ENCODE peak calls at places on chromosomes 4 and X, in ten cellular contexts. One of them, this sample, is unnamed.

GRCh38 chrX:110003167-110004156 is 548 bp downstream of the TMEM164 start:
- DNase-seq in AG04450: no peak
- DNase-seq in cardiac muscle cell: no peak
- DNase-seq in GM12865: peak
- DNase-seq in breast epithelium: no peak
- DNase-seq in lower lobe of right lung: peak
- DNase-seq in tibial nerve: no peak
- DNase-seq in CD8-positive, alpha-beta T cell: peak
- DNase-seq in choroid plexus epithelial cell: no peak
- DNase-seq in HepG2: no peak
- DNase-seq in this sample: peak

GRCh38 chr4:188611143-188611542 is 471.9 kb downstream of the TRIML1 start:
- DNase-seq in AG04450: no peak
- DNase-seq in tibial nerve: no peak
- DNase-seq in choroid plexus epithelial cell: no peak
- DNase-seq in CD8-positive, alpha-beta T cell: no peak
- DNase-seq in GM12865: no peak
- DNase-seq in breast epithelium: no peak
- DNase-seq in lower lobe of right lung: no peak
- DNase-seq in cardiac muscle cell: no peak
- DNase-seq in HepG2: no peak
- DNase-seq in this sample: no peak

GRCh38 chrX:82412851-82413250 is 1095.2 kb upstream of the POU3F4 start:
- DNase-seq in AG04450: no peak
- DNase-seq in breast epithelium: no peak
- DNase-seq in tibial nerve: no peak
- DNase-seq in cardiac muscle cell: no peak
- DNase-seq in GM12865: no peak
- DNase-seq in lower lobe of right lung: no peak
- DNase-seq in CD8-positive, alpha-beta T cell: no peak
- DNase-seq in HepG2: no peak
- DNase-seq in choroid plexus epithelial cell: no peak
- DNase-seq in this sample: no peak

GRCh38 chr4:24089831-24090531 is 200.1 kb upstream of the PPARGC1A start:
- DNase-seq in breast epithelium: no peak
- DNase-seq in HepG2: no peak
- DNase-seq in cardiac muscle cell: no peak
- DNase-seq in tibial nerve: no peak
- DNase-seq in lower lobe of right lung: no peak
- DNase-seq in CD8-positive, alpha-beta T cell: no peak
- DNase-seq in GM12865: no peak
- DNase-seq in AG04450: peak
- DNase-seq in choroid plexus epithelial cell: peak
- DNase-seq in this sample: no peak

GRCh38 chr4:8181844-8182243 is 17.2 kb upstream of the SH3TC1 start:
- DNase-seq in lower lobe of right lung: peak
- DNase-seq in choroid plexus epithelial cell: no peak
- DNase-seq in GM12865: no peak
- DNase-seq in cardiac muscle cell: peak
- DNase-seq in breast epithelium: no peak
- DNase-seq in AG04450: no peak
- DNase-seq in tibial nerve: no peak
- DNase-seq in HepG2: no peak
- DNase-seq in CD8-positive, alpha-beta T cell: no peak
- DNase-seq in this sample: no peak

GRCh38 chr4:152357206-152357605 is 178.7 kb downstream of the FBXW7 start:
- DNase-seq in lower lobe of right lung: peak
- DNase-seq in tibial nerve: no peak
- DNase-seq in CD8-positive, alpha-beta T cell: no peak
- DNase-seq in AG04450: no peak
- DNase-seq in breast epithelium: no peak
- DNase-seq in HepG2: no peak
- DNase-seq in choroid plexus epithelial cell: peak
- DNase-seq in cardiac muscle cell: no peak
- DNase-seq in GM12865: no peak
- DNase-seq in this sample: no peak

GRCh38 chrX:80765226-80765625 is 44.5 kb downstream of the BRWD3 start:
- DNase-seq in GM12865: no peak
- DNase-seq in cardiac muscle cell: no peak
- DNase-seq in AG04450: peak
- DNase-seq in breast epithelium: no peak
- DNase-seq in tibial nerve: no peak
- DNase-seq in lower lobe of right lung: no peak
- DNase-seq in HepG2: peak
- DNase-seq in choroid plexus epithelial cell: peak
- DNase-seq in CD8-positive, alpha-beta T cell: no peak
- DNase-seq in this sample: peak

GRCh38 chrX:41457618-41458192 is 10.6 kb downstream of the NYX start:
- DNase-seq in cardiac muscle cell: no peak
- DNase-seq in AG04450: no peak
- DNase-seq in tibial nerve: no peak
- DNase-seq in lower lobe of right lung: no peak
- DNase-seq in breast epithelium: no peak
- DNase-seq in choroid plexus epithelial cell: no peak
- DNase-seq in HepG2: no peak
- DNase-seq in CD8-positive, alpha-beta T cell: no peak
- DNase-seq in GM12865: no peak
- DNase-seq in this sample: no peak

GRCh38 chrX:39736219-39737211 is 361.2 kb downstream of the BCOR start:
- DNase-seq in HepG2: no peak
- DNase-seq in CD8-positive, alpha-beta T cell: no peak
- DNase-seq in choroid plexus epithelial cell: peak
- DNase-seq in cardiac muscle cell: no peak
- DNase-seq in tibial nerve: peak
- DNase-seq in GM12865: peak
- DNase-seq in AG04450: no peak
- DNase-seq in lower lobe of right lung: peak
- DNase-seq in breast epithelium: peak
- DNase-seq in this sample: peak

GRCh38 chr4:67713531-67714247 is 12.7 kb upstream of the UBA6 start:
- DNase-seq in GM12865: no peak
- DNase-seq in CD8-positive, alpha-beta T cell: no peak
- DNase-seq in choroid plexus epithelial cell: peak
- DNase-seq in lower lobe of right lung: no peak
- DNase-seq in AG04450: no peak
- DNase-seq in HepG2: no peak
- DNase-seq in breast epithelium: no peak
- DNase-seq in cardiac muscle cell: no peak
- DNase-seq in tibial nerve: no peak
- DNase-seq in this sample: peak

GRCh38 chr4:114423582-114423981 is 175.0 kb upstream of the UGT8 start:
- DNase-seq in lower lobe of right lung: no peak
- DNase-seq in cardiac muscle cell: no peak
- DNase-seq in choroid plexus epithelial cell: no peak
- DNase-seq in AG04450: no peak
- DNase-seq in GM12865: peak
- DNase-seq in tibial nerve: no peak
- DNase-seq in CD8-positive, alpha-beta T cell: no peak
- DNase-seq in breast epithelium: no peak
- DNase-seq in HepG2: no peak
- DNase-seq in this sample: no peak

GRCh38 chrX:35150642-35151239 is 208.1 kb downstream of the FAM47B start:
- DNase-seq in lower lobe of right lung: no peak
- DNase-seq in AG04450: no peak
- DNase-seq in tibial nerve: no peak
- DNase-seq in choroid plexus epithelial cell: no peak
- DNase-seq in GM12865: no peak
- DNase-seq in CD8-positive, alpha-beta T cell: no peak
- DNase-seq in breast epithelium: no peak
- DNase-seq in cardiac muscle cell: no peak
- DNase-seq in HepG2: no peak
- DNase-seq in this sample: no peak

GRCh38 chr4:85055558-85055957 is 89.1 kb upstream of the WDFY3 start:
- DNase-seq in choroid plexus epithelial cell: no peak
- DNase-seq in AG04450: no peak
- DNase-seq in lower lobe of right lung: no peak
- DNase-seq in HepG2: no peak
- DNase-seq in tibial nerve: no peak
- DNase-seq in breast epithelium: no peak
- DNase-seq in CD8-positive, alpha-beta T cell: no peak
- DNase-seq in cardiac muscle cell: no peak
- DNase-seq in GM12865: no peak
- DNase-seq in this sample: no peak

GRCh38 chr4:37453004-37453360 is 208.4 kb downstream of the NWD2 start:
- DNase-seq in GM12865: peak
- DNase-seq in lower lobe of right lung: no peak
- DNase-seq in CD8-positive, alpha-beta T cell: no peak
- DNase-seq in AG04450: no peak
- DNase-seq in tibial nerve: peak
- DNase-seq in HepG2: peak
- DNase-seq in cardiac muscle cell: peak
- DNase-seq in choroid plexus epithelial cell: peak
- DNase-seq in breast epithelium: peak
- DNase-seq in this sample: peak

GRCh38 chr4:14853186-14853946 is 148.9 kb upstream of the CPEB2 start:
- DNase-seq in GM12865: no peak
- DNase-seq in CD8-positive, alpha-beta T cell: no peak
- DNase-seq in AG04450: peak
- DNase-seq in choroid plexus epithelial cell: peak
- DNase-seq in tibial nerve: no peak
- DNase-seq in HepG2: no peak
- DNase-seq in cardiac muscle cell: no peak
- DNase-seq in lower lobe of right lung: no peak
- DNase-seq in breast epithelium: no peak
- DNase-seq in this sample: peak

GRCh38 chrX:40439625-40440532 is 140.9 kb upstream of the ATP6AP2 start:
- DNase-seq in lower lobe of right lung: no peak
- DNase-seq in HepG2: no peak
- DNase-seq in GM12865: no peak
- DNase-seq in CD8-positive, alpha-beta T cell: no peak
- DNase-seq in choroid plexus epithelial cell: no peak
- DNase-seq in breast epithelium: no peak
- DNase-seq in tibial nerve: no peak
- DNase-seq in cardiac muscle cell: no peak
- DNase-seq in AG04450: no peak
- DNase-seq in this sample: no peak

GRCh38 chrX:139702658-139703057 is 5.3 kb downstream of the MCF2 start:
- DNase-seq in HepG2: no peak
- DNase-seq in breast epithelium: no peak
- DNase-seq in GM12865: no peak
- DNase-seq in AG04450: no peak
- DNase-seq in cardiac muscle cell: no peak
- DNase-seq in lower lobe of right lung: no peak
- DNase-seq in choroid plexus epithelial cell: no peak
- DNase-seq in CD8-positive, alpha-beta T cell: no peak
- DNase-seq in tibial nerve: no peak
- DNase-seq in this sample: no peak
- H3K4me3 ChIP-seq in HepG2: no peak
- H3K4me3 ChIP-seq in breast epithelium: no peak
- H3K4me3 ChIP-seq in GM12865: no peak
- H3K4me3 ChIP-seq in AG04450: no peak
- H3K4me3 ChIP-seq in cardiac muscle cell: no peak
- H3K4me3 ChIP-seq in lower lobe of right lung: no peak
- H3K4me3 ChIP-seq in choroid plexus epithelial cell: no peak
- H3K4me3 ChIP-seq in CD8-positive, alpha-beta T cell: no peak
- H3K4me3 ChIP-seq in tibial nerve: no peak
- H3K4me3 ChIP-seq in this sample: no peak

DNA sequence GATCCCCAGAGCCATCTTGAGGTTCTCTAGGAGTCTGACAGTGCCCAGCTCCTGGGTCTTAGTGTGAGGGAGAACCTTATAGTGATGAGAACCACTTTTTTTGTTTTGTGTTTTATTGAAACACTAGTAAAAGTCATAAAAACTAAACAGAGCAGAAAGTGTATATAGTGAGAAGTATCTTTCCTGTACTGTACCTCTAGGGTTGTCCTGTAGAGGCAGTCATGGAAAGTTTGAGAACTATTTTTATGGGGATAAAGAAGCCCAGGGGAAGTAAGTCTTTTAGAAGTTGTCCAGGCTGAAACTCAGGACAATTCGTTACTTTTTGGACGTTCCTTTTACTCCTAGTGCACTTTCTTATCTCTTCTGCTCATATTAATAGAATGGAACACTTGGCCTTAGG is 40.9 kb downstream of the ADH5 start:
- DNase-seq in tibial nerve: no peak
- DNase-seq in breast epithelium: no peak
- DNase-seq in GM12865: no peak
- DNase-seq in lower lobe of right lung: no peak
- DNase-seq in cardiac muscle cell: no peak
- DNase-seq in AG04450: no peak
- DNase-seq in HepG2: no peak
- DNase-seq in choroid plexus epithelial cell: no peak
- DNase-seq in CD8-positive, alpha-beta T cell: no peak
- DNase-seq in this sample: no peak
- TF ChIP-seq CTCF in tibial nerve: no peak
- TF ChIP-seq CTCF in breast epithelium: no peak
- TF ChIP-seq CTCF in GM12865: no peak
- TF ChIP-seq CTCF in lower lobe of right lung: no peak
- TF ChIP-seq CTCF in cardiac muscle cell: no peak
- TF ChIP-seq CTCF in AG04450: no peak
- TF ChIP-seq CTCF in HepG2: no peak
- TF ChIP-seq CTCF in choroid plexus epithelial cell: peak
- TF ChIP-seq CTCF in CD8-positive, alpha-beta T cell: no peak
- TF ChIP-seq CTCF in this sample: no peak

GRCh38 chrX:1525583-1526355 is 11.2 kb downstream of the P2RY8 start:
- DNase-seq in HepG2: no peak
- DNase-seq in choroid plexus epithelial cell: no peak
- DNase-seq in AG04450: no peak
- DNase-seq in GM12865: no peak
- DNase-seq in lower lobe of right lung: no peak
- DNase-seq in tibial nerve: no peak
- DNase-seq in breast epithelium: no peak
- DNase-seq in cardiac muscle cell: no peak
- DNase-seq in CD8-positive, alpha-beta T cell: no peak
- DNase-seq in this sample: no peak
- H3K4me3 ChIP-seq in HepG2: no peak
- H3K4me3 ChIP-seq in choroid plexus epithelial cell: no peak
- H3K4me3 ChIP-seq in AG04450: no peak
- H3K4me3 ChIP-seq in GM12865: no peak
- H3K4me3 ChIP-seq in lower lobe of right lung: no peak
- H3K4me3 ChIP-seq in tibial nerve: no peak
- H3K4me3 ChIP-seq in breast epithelium: no peak
- H3K4me3 ChIP-seq in cardiac muscle cell: no peak
- H3K4me3 ChIP-seq in CD8-positive, alpha-beta T cell: no peak
- H3K4me3 ChIP-seq in this sample: no peak

DNA sequence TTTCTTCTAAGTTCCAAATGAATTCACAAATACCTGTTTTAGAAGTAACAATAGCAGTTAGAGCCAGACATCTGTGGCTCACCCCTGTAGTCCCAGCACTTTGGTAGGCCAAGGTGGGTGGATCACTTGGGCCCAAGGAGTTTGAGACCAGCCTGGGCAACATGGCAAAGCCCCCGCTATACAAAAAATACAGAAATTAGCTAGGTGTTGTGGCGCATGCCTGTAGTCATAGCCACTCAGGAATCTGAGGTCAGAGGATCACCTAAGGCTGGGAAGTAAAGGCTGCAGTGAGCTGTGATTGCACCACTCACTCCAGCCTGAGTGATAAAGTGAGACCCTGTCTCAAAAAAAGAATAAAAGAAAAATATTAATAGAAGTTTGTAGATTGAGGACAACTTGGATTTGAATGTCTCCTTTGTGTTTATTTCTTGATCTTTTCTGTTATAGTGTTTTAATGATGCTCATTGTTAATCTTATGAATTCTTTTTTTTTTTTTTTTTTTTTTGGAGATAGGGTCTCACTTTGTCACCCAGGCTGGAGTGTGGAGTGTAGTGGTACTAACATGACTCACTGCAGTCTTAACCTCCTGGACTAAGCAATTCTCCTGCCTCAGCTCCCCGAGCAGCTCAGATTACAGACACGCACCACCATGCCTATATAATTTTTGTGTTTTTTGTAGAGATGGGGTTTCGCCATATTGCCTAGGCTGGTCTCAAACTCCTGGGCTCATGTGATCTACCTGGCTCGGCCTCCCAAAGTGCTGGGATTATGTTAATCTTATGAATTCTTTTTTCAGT is 30.7 kb upstream of the RAPGEF2 start:
- DNase-seq in GM12865: no peak
- DNase-seq in HepG2: no peak
- DNase-seq in lower lobe of right lung: no peak
- DNase-seq in breast epithelium: peak
- DNase-seq in CD8-positive, alpha-beta T cell: no peak
- DNase-seq in AG04450: no peak
- DNase-seq in tibial nerve: no peak
- DNase-seq in cardiac muscle cell: no peak
- DNase-seq in choroid plexus epithelial cell: peak
- DNase-seq in this sample: no peak
- TF ChIP-seq CTCF in GM12865: no peak
- TF ChIP-seq CTCF in HepG2: no peak
- TF ChIP-seq CTCF in lower lobe of right lung: no peak
- TF ChIP-seq CTCF in breast epithelium: no peak
- TF ChIP-seq CTCF in CD8-positive, alpha-beta T cell: no peak
- TF ChIP-seq CTCF in AG04450: no peak
- TF ChIP-seq CTCF in tibial nerve: no peak
- TF ChIP-seq CTCF in cardiac muscle cell: no peak
- TF ChIP-seq CTCF in choroid plexus epithelial cell: no peak
- TF ChIP-seq CTCF in this sample: no peak

This sample was measured in fibroblast of the aortic adventitia.